ENCODE peak calls at places on chromosomes 4 and X, in five cellular contexts. R is myocyte; P is CD8-positive, alpha-beta memory T cell; D is omental fat pad; B is AG08396. H is an unnamed sample.

GRCh38 chr4:150962245-150962644 is 52.8 kb downstream of the LRBA start:
- DNase-seq in P (no peak), D (no peak), R (no peak), B (no peak), H (no peak)

GRCh38 chrX:109952985-109953905 is 49.7 kb upstream of the TMEM164 start:
- DNase-seq in R (no peak), D (no peak), P (no peak), B (no peak), H (no peak)

GRCh38 chrX:112769034-112769433 is 71.6 kb downstream of the AMOT start:
- DNase-seq in D (no peak), P (no peak), B (peak; percentile 11), R (peak; percentile 40), H (no peak)

GRCh38 chr4:152680988-152681731 is 1.4 kb upstream of the TMEM154 start:
- DNase-seq in P (no peak), D (no peak), B (peak; percentile 23), R (no peak), H (no peak)

GRCh38 chrX:137227164-137227563 is 193.4 kb upstream of the GPR101 start:
- DNase-seq in P (no peak), R (peak; percentile 2), B (no peak), D (no peak), H (no peak)

GRCh38 chrX:110418857-110419249 is 60.2 kb downstream of the RTL9 start:
- DNase-seq in D (no peak), B (peak; percentile 20), P (no peak), R (no peak), H (no peak)

GRCh38 chr4:139645458-139645857 is 20.2 kb upstream of the MGST2 start:
- DNase-seq in D (no peak), B (no peak), P (no peak), R (peak; percentile 69), H (no peak)

GRCh38 chr4:153205757-153206156 is 1.5 kb downstream of the TRIM2 start:
- DNase-seq in B (no peak), D (no peak), R (no peak), P (no peak), H (no peak)

GRCh38 chrX:70454441-70455365 is 10.1 kb downstream of the DLG3 start:
- DNase-seq in R (peak; percentile 47), B (peak; percentile 78), D (peak; percentile 48), P (peak; percentile 86), H (no peak)

GRCh38 chr4:176357359-176358082 is 37.8 kb downstream of the SPCS3 start:
- DNase-seq in P (no peak), B (no peak), R (no peak), D (no peak), H (no peak)

GRCh38 chr4:7402526-7402925 is 32.2 kb downstream of the PSAPL1 start:
- DNase-seq in R (no peak), P (no peak), D (no peak), B (no peak), H (no peak)

GRCh38 chr4:107278791-107279481 is 242.8 kb upstream of the DKK2 start:
- DNase-seq in B (no peak), R (no peak), P (no peak), D (no peak), H (no peak)

GRCh38 chrX:22760513-22761057 is 239.2 kb upstream of the DDX53 start:
- DNase-seq in R (no peak), B (no peak), D (no peak), P (no peak), H (no peak)

GRCh38 chr4:133151301-133151680 is 2.2 kb downstream of the PCDH10 start:
- DNase-seq in P (no peak), B (no peak), D (no peak), R (no peak), H (no peak)

GRCh38 chr4:74555231-74555630 is 110.3 kb downstream of the AREG start:
- DNase-seq in B (peak; percentile 17), D (no peak), R (no peak), P (no peak), H (no peak)

GRCh38 chr4:145619639-145619996 is 433 bp downstream of the MMAA start:
- DNase-seq in B (peak; percentile 41), P (peak; percentile 70), D (no peak), R (peak; percentile 66), H (no peak)

GRCh38 chr4:161714022-161714751 is 449.6 kb downstream of the FSTL5 start:
- DNase-seq in P (no peak), R (peak; percentile 28), D (no peak), B (no peak), H (no peak)

H was measured in suprapubic skin.